ENCODE peak calls at places on chromosomes 5 and 9, in eight cellular contexts. X is body of pancreas, O is colonic mucosa, A is hepatocyte, I is IMR-90, H is brain microvascular endothelial cell, Z is NT2/D1, V is upper lobe of right lung. C is an unnamed sample.

GRCh38 chr9:16708638-16709435 is 161.6 kb downstream of the BNC2 start:
- DNase-seq in X (no peak), O (no peak), A (no peak), I (peak), H (no peak), Z (peak), V (no peak), C (no peak)

GRCh38 chr5:151340004-151340403 is 7.4 kb downstream of the SLC36A2 start:
- DNase-seq in X (no peak), O (no peak), A (no peak), I (no peak), H (no peak), Z (no peak), V (no peak), C (no peak)

GRCh38 chr5:150213530-150213929 is 23.7 kb downstream of the SLC6A7 start:
- DNase-seq in X (no peak), O (no peak), A (no peak), I (peak), H (peak), Z (no peak), V (no peak), C (no peak)

GRCh38 chr5:110354341-110354740 is 372.1 kb downstream of the TMEM232 start:
- DNase-seq in X (peak), O (no peak), A (no peak), I (no peak), H (no peak), Z (no peak), V (no peak), C (no peak)

GRCh38 chr5:55768279-55768678 is 30.4 kb downstream of the DDX4 start:
- DNase-seq in X (no peak), O (no peak), A (no peak), I (no peak), H (no peak), Z (no peak), V (no peak), C (no peak)

GRCh38 chr9:135523521-135524129 is 2.4 kb downstream of the LCN1 start:
- DNase-seq in X (no peak), O (no peak), A (no peak), I (no peak), H (no peak), Z (no peak), V (peak), C (no peak)

GRCh38 chr5:68771221-68771620 is 322.6 kb upstream of the SLC30A5 start:
- DNase-seq in X (no peak), O (no peak), A (no peak), I (no peak), H (no peak), Z (no peak), V (no peak), C (no peak)

GRCh38 chr9:68975644-68976043 is 38.3 kb downstream of the PRKACG start:
- DNase-seq in X (no peak), O (no peak), A (no peak), I (no peak), H (no peak), Z (no peak), V (no peak), C (no peak)

GRCh38 chr5:145946112-145946861 is 9.9 kb downstream of the SH3RF2 start:
- DNase-seq in X (no peak), O (no peak), A (peak), I (peak), H (peak), Z (no peak), V (no peak), C (no peak)
- H3K4me3 ChIP-seq in X (no peak), O (no peak), A (no peak), I (no peak), H (no peak), Z (no peak), V (no peak), C (no peak)

DNA sequence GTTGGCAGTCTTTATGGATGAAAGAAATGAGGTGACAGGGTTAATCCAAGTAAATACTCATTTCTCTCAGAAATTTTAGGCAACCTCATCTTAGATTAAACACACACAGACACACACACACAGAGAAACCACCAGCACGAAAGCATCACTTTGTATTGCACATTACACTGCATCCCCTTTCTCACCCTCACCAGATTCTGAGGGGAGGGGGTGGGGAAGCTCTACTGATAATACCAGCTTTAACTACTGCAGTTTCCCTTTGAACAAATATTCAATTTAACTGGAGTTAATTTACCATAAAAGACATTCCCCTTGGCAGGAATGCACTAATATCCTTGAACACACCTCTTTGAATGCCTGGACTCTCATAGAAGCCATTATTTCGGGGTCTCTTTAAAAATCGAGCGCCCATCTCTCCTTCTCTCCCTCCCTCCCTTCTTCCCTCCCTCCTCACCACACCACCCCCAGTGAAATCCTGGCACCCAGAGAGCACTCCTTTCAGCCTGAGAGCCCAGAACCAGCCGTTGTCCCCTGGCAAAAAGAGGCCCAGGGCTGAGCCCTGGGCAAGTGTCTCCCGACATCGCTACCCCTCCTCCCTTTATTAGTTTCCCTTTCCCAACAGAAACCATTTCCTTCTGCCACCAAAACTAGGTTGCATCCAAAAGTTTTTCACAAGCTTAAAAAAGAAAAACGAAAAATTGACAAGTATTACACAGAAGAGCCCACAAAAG is 2.8 kb upstream of the NFIB start:
- DNase-seq in X (no peak), O (no peak), A (no peak), I (no peak), H (no peak), Z (no peak), V (no peak), C (peak)
- H3K4me3 ChIP-seq in X (no peak), O (no peak), A (no peak), I (no peak), H (peak), Z (peak), V (peak), C (peak)

GRCh38 chr5:7663808-7664207 is 187.1 kb downstream of the CFAP90 start:
- DNase-seq in X (no peak), O (no peak), A (no peak), I (no peak), H (no peak), Z (peak), V (no peak), C (no peak)

GRCh38 chr5:7668161-7668560 is 182.8 kb downstream of the CFAP90 start:
- DNase-seq in X (no peak), O (no peak), A (no peak), I (no peak), H (no peak), Z (peak), V (no peak), C (no peak)

GRCh38 chr5:7667216-7667767 is 183.6 kb downstream of the CFAP90 start:
- DNase-seq in X (no peak), O (no peak), A (no peak), I (no peak), H (no peak), Z (no peak), V (no peak), C (no peak)

GRCh38 chr5:7662289-7662688 is 188.6 kb downstream of the CFAP90 start:
- DNase-seq in X (no peak), O (no peak), A (no peak), I (no peak), H (no peak), Z (no peak), V (no peak), C (no peak)

DNA sequence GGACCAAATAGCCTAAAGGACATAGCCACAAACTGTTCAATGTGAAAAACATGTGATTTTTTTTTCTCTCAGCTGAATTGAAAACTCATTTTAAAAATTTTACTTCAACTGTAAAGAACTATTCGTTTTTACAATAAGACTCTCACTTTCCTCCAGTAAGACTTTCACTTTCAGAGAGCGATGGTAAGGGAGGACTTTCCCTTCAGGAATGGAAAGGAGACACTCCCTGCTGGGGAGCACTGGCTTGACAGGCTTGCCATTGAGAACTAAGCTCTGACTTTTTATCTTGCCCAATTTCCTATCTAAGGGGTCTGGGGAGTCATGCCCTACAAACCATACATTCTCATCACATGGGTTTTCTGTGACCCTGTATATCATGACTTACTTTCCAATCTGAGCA is 186.7 kb downstream of the CFAP90 start:
- DNase-seq in X (no peak), O (no peak), A (no peak), I (no peak), H (no peak), Z (no peak), V (no peak), C (no peak)
- H3K4me3 ChIP-seq in X (no peak), O (no peak), A (no peak), I (no peak), H (no peak), Z (no peak), V (no peak), C (no peak)

GRCh38 chr5:73444499-73445432 is 3.8 kb downstream of the FOXD1 start:
- DNase-seq in X (no peak), O (no peak), A (no peak), I (no peak), H (no peak), Z (no peak), V (no peak), C (no peak)
- H3K4me3 ChIP-seq in X (no peak), O (no peak), A (no peak), I (peak), H (peak), Z (no peak), V (no peak), C (no peak)

C was measured in HAP-1.